ENCODE peak calls at places on chromosome 16, in ten cellular contexts. N, V, M, Q, I, U, B, O, W and E are unnamed samples.

GRCh38 chr16:71709231-71709781 is 15.2 kb downstream of the PHLPP2 start:
- DNase-seq in N (peak), V (no peak), M (peak), Q (no peak), I (peak), U (no peak), B (no peak), O (no peak), W (no peak), E (peak)

GRCh38 chr16:69724981-69725479 is 1.3 kb downstream of the NQO1 start:
- DNase-seq in N (peak), V (no peak), M (no peak), Q (no peak), I (no peak), U (no peak), B (no peak), O (no peak), W (no peak), E (no peak)

GRCh38 chr16:84220851-84221250 is 19.0 kb downstream of the KCNG4 start:
- DNase-seq in N (peak), V (no peak), M (peak), Q (no peak), I (peak), U (no peak), B (no peak), O (no peak), W (no peak), E (no peak)

GRCh38 chr16:75805946-75806345 is 79.7 kb upstream of the CPHXL start:
- DNase-seq in N (no peak), V (no peak), M (no peak), Q (no peak), I (no peak), U (no peak), B (no peak), O (no peak), W (no peak), E (no peak)

GRCh38 chr16:77299395-77299794 is 100.2 kb downstream of the SYCE1L start:
- DNase-seq in N (no peak), V (no peak), M (no peak), Q (no peak), I (no peak), U (no peak), B (no peak), O (no peak), W (no peak), E (no peak)

GRCh38 chr16:86827521-86827920 is 249.2 kb downstream of the FOXL1 start:
- DNase-seq in N (no peak), V (no peak), M (no peak), Q (no peak), I (no peak), U (no peak), B (no peak), O (no peak), W (no peak), E (no peak)

GRCh38 chr16:85960486-85961046 is 61.6 kb downstream of the IRF8 start:
- DNase-seq in N (no peak), V (no peak), M (no peak), Q (no peak), I (no peak), U (no peak), B (no peak), O (no peak), W (no peak), E (no peak)

GRCh38 chr16:78390070-78390469 is 290.6 kb downstream of the WWOX start:
- DNase-seq in N (no peak), V (no peak), M (no peak), Q (no peak), I (no peak), U (no peak), B (no peak), O (no peak), W (no peak), E (no peak)

GRCh38 chr16:69223882-69224281 is 36.9 kb downstream of the SNTB2 start:
- DNase-seq in N (peak), V (no peak), M (peak), Q (no peak), I (peak), U (no peak), B (no peak), O (no peak), W (no peak), E (peak)

GRCh38 chr16:56625140-56625942 is at the start of gene MT1E:
- DNase-seq in N (peak), V (peak), M (peak), Q (peak), I (peak), U (peak), B (no peak), O (no peak), W (no peak), E (peak)

GRCh38 chr16:48487287-48487686 is 102.1 kb upstream of the SIAH1 start:
- DNase-seq in N (peak), V (no peak), M (no peak), Q (no peak), I (no peak), U (no peak), B (no peak), O (no peak), W (no peak), E (no peak)

GRCh38 chr16:49556252-49557069 is 182.9 kb downstream of the C16orf78 start:
- DNase-seq in N (peak), V (no peak), M (peak), Q (no peak), I (peak), U (peak), B (peak), O (no peak), W (no peak), E (no peak)

GRCh38 chr16:82641336-82641984 is 14.7 kb downstream of the CDH13 start:
- DNase-seq in N (peak), V (no peak), M (peak), Q (no peak), I (peak), U (no peak), B (no peak), O (no peak), W (no peak), E (no peak)

GRCh38 chr16:84795338-84796053 is 24.3 kb upstream of the CRISPLD2 start:
- DNase-seq in N (peak), V (peak), M (peak), Q (peak), I (peak), U (no peak), B (no peak), O (no peak), W (peak), E (peak)

GRCh38 chr16:17238285-17239028 is 232.3 kb downstream of the XYLT1 start:
- DNase-seq in N (peak), V (no peak), M (peak), Q (no peak), I (no peak), U (no peak), B (no peak), O (no peak), W (no peak), E (no peak)

GRCh38 chr16:31265329-31266245 is 5.8 kb downstream of the ITGAM start:
- DNase-seq in N (no peak), V (no peak), M (no peak), Q (peak), I (no peak), U (no peak), B (peak), O (no peak), W (no peak), E (peak)

GRCh38 chr16:17474037-17474436 is 3.3 kb upstream of the XYLT1 start:
- DNase-seq in N (peak), V (no peak), M (no peak), Q (no peak), I (no peak), U (no peak), B (no peak), O (no peak), W (no peak), E (no peak)

GRCh38 chr16:81505011-81505660 is 60.5 kb downstream of the CMIP start:
- DNase-seq in N (peak), V (no peak), M (no peak), Q (no peak), I (no peak), U (no peak), B (peak), O (no peak), W (no peak), E (no peak)

GRCh38 chr16:88854306-88855111 is 2.2 kb downstream of the GALNS start:
- DNase-seq in N (no peak), V (no peak), M (no peak), Q (no peak), I (no peak), U (no peak), B (no peak), O (no peak), W (no peak), E (no peak)

GRCh38 chr16:48384305-48384981 is 770 bp downstream of the SIAH1 start:
- DNase-seq in N (peak), V (no peak), M (peak), Q (peak), I (peak), U (peak), B (peak), O (peak), W (no peak), E (no peak)

GRCh38 chr16:27515874-27516353 is 33.8 kb downstream of the GTF3C1 start:
- DNase-seq in N (peak), V (no peak), M (no peak), Q (peak), I (no peak), U (peak), B (peak), O (no peak), W (no peak), E (no peak)

GRCh38 chr16:61581417-61582046 is 454.7 kb downstream of the CDH8 start:
- DNase-seq in N (no peak), V (no peak), M (no peak), Q (no peak), I (no peak), U (no peak), B (no peak), O (no peak), W (no peak), E (no peak)

GRCh38 chr16:13168091-13168572 is 266.7 kb downstream of the SHISA9 start:
- DNase-seq in N (no peak), V (no peak), M (no peak), Q (no peak), I (no peak), U (peak), B (peak), O (no peak), W (no peak), E (no peak)

GRCh38 chr16:53052519-53053501 is at the start of gene CHD9NB:
- DNase-seq in N (peak), V (peak), M (peak), Q (no peak), I (peak), U (no peak), B (peak), O (no peak), W (peak), E (peak)

GRCh38 chr16:77043076-77043475 is 147.9 kb upstream of the MON1B start:
- DNase-seq in N (peak), V (no peak), M (peak), Q (no peak), I (peak), U (peak), B (peak), O (no peak), W (no peak), E (no peak)

GRCh38 chr16:15053904-15054303 is 2.0 kb downstream of the NTAN1 start:
- DNase-seq in N (no peak), V (no peak), M (no peak), Q (no peak), I (no peak), U (no peak), B (no peak), O (no peak), W (no peak), E (no peak)

GRCh38 chr16:56493131-56493530 is 26.7 kb downstream of the BBS2 start:
- DNase-seq in N (no peak), V (no peak), M (peak), Q (no peak), I (no peak), U (no peak), B (no peak), O (no peak), W (no peak), E (no peak)

GRCh38 chr16:66474750-66475199 is 47.7 kb downstream of the BEAN1 start:
- DNase-seq in N (no peak), V (no peak), M (no peak), Q (no peak), I (peak), U (no peak), B (no peak), O (no peak), W (no peak), E (no peak)

DNA sequence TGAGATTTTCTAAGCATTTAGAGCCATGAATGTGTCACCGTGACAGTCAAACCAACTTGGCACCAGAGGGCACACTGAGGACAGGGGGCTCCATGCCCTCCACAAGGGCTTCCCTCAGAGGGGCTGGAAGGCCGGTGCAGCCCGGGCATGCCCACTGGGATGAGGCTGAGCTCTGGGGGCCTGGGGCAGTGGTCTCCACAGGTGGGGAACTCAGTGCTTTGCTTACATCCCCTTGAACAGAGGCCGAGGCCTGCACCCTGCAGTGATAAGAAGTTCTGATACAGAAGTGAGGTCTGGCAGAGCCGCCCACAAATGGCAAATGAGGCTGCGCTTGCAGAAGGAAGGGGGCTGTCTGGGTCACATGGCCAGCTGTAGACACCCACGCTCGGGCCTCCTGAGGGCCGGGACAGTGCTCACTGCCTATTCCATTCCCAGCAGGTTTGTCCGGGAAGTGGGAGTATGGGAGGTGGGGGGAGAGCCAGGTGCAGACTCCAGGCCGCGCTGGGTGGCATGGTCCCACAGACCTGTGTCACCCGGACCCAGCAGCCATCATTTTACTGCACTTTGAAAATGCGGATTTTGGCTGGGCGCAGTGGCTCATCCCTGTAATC is 116.8 kb upstream of the CREBBP start:
- DNase-seq in N (no peak), V (no peak), M (no peak), Q (no peak), I (no peak), U (peak), B (no peak), O (no peak), W (no peak), E (no peak)
- TF ChIP-seq CTCF in N (no peak), V (no peak), M (no peak), Q (no peak), I (no peak), U (no peak), B (no peak), O (no peak), W (no peak), E (no peak)

GRCh38 chr16:47141773-47142468 is 1.8 kb downstream of the NETO2 start:
- DNase-seq in N (peak), V (peak), M (peak), Q (peak), I (peak), U (peak), B (peak), O (peak), W (peak), E (peak)
- H3K4me3 ChIP-seq in N (peak), V (peak), M (peak), Q (peak), I (peak), U (peak), B (peak), O (peak), W (peak), E (peak)

GRCh38 chr16:25257956-25258855 is 561 bp upstream of the ZKSCAN2 start:
- DNase-seq in N (peak), V (peak), M (peak), Q (peak), I (peak), U (peak), B (peak), O (peak), W (peak), E (peak)
- TF ChIP-seq CTCF in N (no peak), V (no peak), M (no peak), Q (no peak), I (no peak), U (no peak), B (no peak), O (no peak), W (no peak), E (peak)

GRCh38 chr16:50665128-50665878 is 15.8 kb downstream of the SNX20 start:
- DNase-seq in N (peak), V (peak), M (peak), Q (peak), I (peak), U (peak), B (peak), O (no peak), W (peak), E (peak)

GRCh38 chr16:50668368-50669008 is 12.6 kb downstream of the SNX20 start:
- DNase-seq in N (no peak), V (peak), M (no peak), Q (peak), I (no peak), U (peak), B (no peak), O (no peak), W (no peak), E (no peak)

GRCh38 chr16:50664270-50664669 is 16.8 kb downstream of the SNX20 start:
- DNase-seq in N (no peak), V (no peak), M (no peak), Q (no peak), I (no peak), U (no peak), B (no peak), O (no peak), W (no peak), E (no peak)

GRCh38 chr16:50667497-50668367 is 13.4 kb downstream of the SNX20 start:
- DNase-seq in N (no peak), V (no peak), M (no peak), Q (no peak), I (no peak), U (no peak), B (no peak), O (no peak), W (no peak), E (no peak)

DNA sequence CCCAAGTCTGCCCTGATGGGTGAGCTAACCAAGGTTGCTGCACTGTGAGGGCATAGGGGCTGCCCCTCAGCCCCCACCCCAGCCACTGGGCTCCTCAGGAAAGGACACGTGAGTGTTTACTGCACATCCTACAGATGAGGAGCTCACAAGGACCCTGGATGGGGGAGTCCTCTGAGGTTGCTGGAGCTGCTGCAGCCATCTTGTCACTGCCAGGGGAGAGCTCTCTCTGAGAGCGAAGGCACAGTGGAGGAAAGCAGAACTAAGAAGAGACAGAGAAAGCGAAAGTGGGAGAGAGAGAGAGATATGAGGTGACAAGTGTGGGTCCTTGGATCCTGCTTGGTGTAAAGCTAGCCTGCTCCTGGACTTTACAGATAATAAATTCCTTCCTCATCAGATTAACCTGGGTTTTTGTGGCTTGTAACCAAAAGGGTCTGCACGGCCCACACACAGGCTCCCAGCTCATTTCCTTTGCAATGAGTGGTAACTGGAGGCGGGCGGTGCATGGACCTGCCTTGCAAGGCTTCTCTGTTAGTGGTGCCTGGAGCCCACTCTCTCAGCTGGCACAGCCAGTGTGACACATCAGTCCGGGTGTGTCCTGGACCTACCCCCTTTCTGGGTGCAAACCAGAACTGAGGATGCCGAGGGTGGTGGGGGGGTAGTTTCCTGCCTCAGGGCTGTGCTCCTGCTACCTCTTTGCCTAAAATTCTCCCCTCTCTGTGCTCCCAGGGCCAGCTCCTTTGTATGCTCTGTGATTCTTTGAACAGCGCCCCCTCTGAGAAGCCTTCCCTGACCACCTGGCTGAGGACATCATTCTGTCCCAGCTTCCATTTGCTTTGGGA is 14.2 kb downstream of the SNX20 start:
- DNase-seq in N (no peak), V (no peak), M (no peak), Q (no peak), I (no peak), U (no peak), B (no peak), O (no peak), W (no peak), E (no peak)
- H3K4me3 ChIP-seq in N (no peak), V (no peak), M (no peak), Q (no peak), I (no peak), U (no peak), B (no peak), O (no peak), W (no peak), E (no peak)

GRCh38 chr16:67805718-67806427 is 487 bp downstream of the RANBP10 start:
- DNase-seq in N (peak), V (peak), M (no peak), Q (no peak), I (no peak), U (peak), B (no peak), O (no peak), W (no peak), E (no peak)

GRCh38 chr16:67803894-67804293 is 2.5 kb downstream of the RANBP10 start:
- DNase-seq in N (no peak), V (no peak), M (no peak), Q (no peak), I (no peak), U (no peak), B (no peak), O (no peak), W (no peak), E (no peak)

GRCh38 chr16:67804853-67805542 is 1.4 kb downstream of the RANBP10 start:
- DNase-seq in N (peak), V (no peak), M (no peak), Q (no peak), I (no peak), U (no peak), B (no peak), O (no peak), W (no peak), E (no peak)

GRCh38 chr16:67806428-67807147 is at the start of the genes RANBP10 and TSNAXIP1:
- DNase-seq in N (peak), V (peak), M (peak), Q (peak), I (peak), U (peak), B (peak), O (peak), W (peak), E (peak)

GRCh38 chr16:67807148-67807682 is 526 bp downstream of the TSNAXIP1 start:
- DNase-seq in N (no peak), V (no peak), M (no peak), Q (no peak), I (no peak), U (no peak), B (no peak), O (no peak), W (no peak), E (no peak)
- TF ChIP-seq CTCF in N (peak), V (no peak), M (peak), Q (no peak), I (peak), U (peak), B (no peak), O (no peak), W (peak), E (peak)